ENCODE peak calls at places on chromosomes 12 and 14, in ten cellular contexts. T is choroid plexus epithelial cell, K is GM10248, V is BJ, Z is body of pancreas, U is colonic mucosa, H is GM12865, N is nephron progenitor cell, G is cardiac fibroblast, S is IMR-90. J is an unnamed sample.

GRCh38 chr12:69881771-69882170 is 56.7 kb downstream of the MYRFL start:
- DNase-seq in N (no peak), K (no peak), U (no peak), V (no peak), S (no peak), Z (no peak), G (no peak), H (no peak), T (no peak), J (no peak)

GRCh38 chr14:101235042-101235871 is 326.0 kb upstream of the DIO3 start:
- DNase-seq in K (peak; percentile 48), V (no peak), U (peak; percentile 66), S (peak; percentile 32), N (peak; percentile 80), T (peak; percentile 67), G (peak; percentile 42), H (peak; percentile 11), Z (peak; percentile 71), J (peak; percentile 14)

GRCh38 chr12:62813031-62813829 is 121.7 kb downstream of the PPM1H start:
- DNase-seq in N (peak; percentile 65), Z (peak; percentile 58), U (peak; percentile 41), G (peak; percentile 85), V (no peak), T (peak; percentile 83), H (peak; percentile 79), K (peak; percentile 53), S (peak; percentile 68), J (peak; percentile 80)

GRCh38 chr12:23055004-23055403 is 430.0 kb downstream of the ETNK1 start:
- DNase-seq in G (peak; percentile 3), H (peak; percentile 29), V (no peak), N (peak; percentile 17), K (no peak), S (peak; percentile 7), T (peak; percentile 33), Z (no peak), U (peak; percentile 19), J (peak; percentile 15)

GRCh38 chr12:67735868-67736267 is 87.3 kb downstream of the DYRK2 start:
- DNase-seq in H (no peak), G (no peak), N (no peak), Z (no peak), S (no peak), V (no peak), T (no peak), K (no peak), U (no peak), J (no peak)

GRCh38 chr14:25841226-25841625 is 756.6 kb downstream of the NOVA1 start:
- DNase-seq in G (no peak), V (no peak), N (no peak), H (no peak), Z (no peak), S (no peak), K (no peak), U (no peak), T (no peak), J (peak; percentile 65)

GRCh38 chr14:101476258-101476930 is 84.9 kb upstream of the DIO3 start:
- DNase-seq in V (no peak), N (no peak), G (no peak), U (peak; percentile 57), Z (peak; percentile 74), T (no peak), K (no peak), S (no peak), H (no peak), J (no peak)

GRCh38 chr12:52521175-52521574 is 981 bp upstream of the KRT5 start:
- DNase-seq in S (no peak), V (no peak), Z (peak; percentile 52), T (peak; percentile 25), U (peak; percentile 9), G (no peak), N (no peak), K (no peak), H (no peak), J (no peak)

GRCh38 chr12:93766371-93766770 is 89.2 kb downstream of the CRADD start:
- DNase-seq in T (no peak), V (no peak), Z (no peak), S (no peak), H (no peak), N (no peak), U (no peak), K (no peak), G (no peak), J (no peak)

GRCh38 chr12:128387811-128388422 is 120.9 kb downstream of the TMEM132C start:
- DNase-seq in V (no peak), K (peak; percentile 46), Z (peak; percentile 65), G (peak; percentile 12), U (peak; percentile 46), S (no peak), H (peak; percentile 57), N (peak; percentile 80), T (no peak), J (no peak)

GRCh38 chr12:124336742-124337520 is 42.0 kb downstream of the RFLNA start:
- DNase-seq in U (no peak), N (no peak), Z (no peak), H (no peak), V (no peak), T (no peak), S (no peak), K (no peak), G (no peak), J (no peak)

GRCh38 chr14:79587875-79588274 is 623.4 kb downstream of the DIO2 start:
- DNase-seq in H (peak; percentile 7), T (no peak), S (no peak), Z (no peak), K (no peak), G (no peak), V (no peak), N (no peak), U (no peak), J (no peak)

GRCh38 chr14:30581283-30581625 is 22.3 kb downstream of the G2E3 start:
- DNase-seq in K (no peak), N (no peak), G (no peak), Z (no peak), H (no peak), T (no peak), U (peak; percentile 27), V (no peak), S (no peak), J (no peak)
- TF ChIP-seq CTCF in K (no peak), N (no peak), G (no peak), Z (no peak), H (no peak), T (no peak), U (no peak), V (no peak), S (no peak), J (no peak)

DNA sequence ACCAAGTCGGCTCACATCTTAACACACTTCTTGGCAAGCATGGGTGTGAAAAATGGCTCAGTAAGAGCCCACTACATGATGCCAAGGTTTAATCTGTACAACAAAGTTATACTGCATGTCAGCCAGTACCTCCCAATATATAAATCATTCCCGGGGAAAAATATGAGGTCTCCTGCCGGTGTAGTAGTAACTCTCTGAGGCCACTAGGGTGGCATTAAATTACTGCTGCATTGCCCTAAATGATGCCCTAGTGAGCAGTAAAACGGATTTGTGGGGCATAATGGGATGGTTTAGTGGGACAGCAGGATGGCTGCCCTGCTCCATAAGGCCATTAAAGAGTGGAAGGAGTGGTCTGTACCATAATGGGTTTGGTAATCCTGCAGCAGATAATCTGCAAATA is 267.7 kb downstream of the MED13L start:
- DNase-seq in T (no peak), U (no peak), N (no peak), Z (no peak), K (no peak), H (no peak), S (no peak), G (no peak), V (no peak), J (no peak)
- TF ChIP-seq CTCF in T (peak; percentile 54), U (peak; percentile 15), N (peak; percentile 24), Z (no peak), K (no peak), H (peak; percentile 10), S (peak; percentile 18), G (peak; percentile 40), V (peak; percentile 37), J (peak; percentile 47)

GRCh38 chr14:58640959-58641358 is 3.2 kb downstream of the DACT1 start:
- DNase-seq in S (no peak), G (no peak), K (no peak), H (peak; percentile 43), T (no peak), N (no peak), Z (no peak), U (no peak), V (no peak), J (no peak)

GRCh38 chr14:58639842-58640484 is 2.2 kb downstream of the DACT1 start:
- DNase-seq in H (peak; percentile 59), N (peak; percentile 52), T (peak; percentile 93), Z (no peak), G (peak; percentile 92), V (peak; percentile 66), U (peak; percentile 68), K (peak; percentile 24), S (peak; percentile 86), J (peak; percentile 96)

GRCh38 chr14:58638231-58639205 is 756 bp downstream of the DACT1 start:
- DNase-seq in V (no peak), U (peak; percentile 24), T (peak; percentile 45), K (peak; percentile 39), Z (peak; percentile 18), S (peak; percentile 30), H (peak; percentile 49), G (peak; percentile 42), N (peak; percentile 32), J (peak; percentile 44)

GRCh38 chr14:58643366-58643765 is 5.6 kb downstream of the DACT1 start:
- DNase-seq in G (no peak), N (no peak), K (no peak), T (no peak), S (no peak), U (no peak), V (no peak), H (no peak), Z (no peak), J (no peak)

DNA sequence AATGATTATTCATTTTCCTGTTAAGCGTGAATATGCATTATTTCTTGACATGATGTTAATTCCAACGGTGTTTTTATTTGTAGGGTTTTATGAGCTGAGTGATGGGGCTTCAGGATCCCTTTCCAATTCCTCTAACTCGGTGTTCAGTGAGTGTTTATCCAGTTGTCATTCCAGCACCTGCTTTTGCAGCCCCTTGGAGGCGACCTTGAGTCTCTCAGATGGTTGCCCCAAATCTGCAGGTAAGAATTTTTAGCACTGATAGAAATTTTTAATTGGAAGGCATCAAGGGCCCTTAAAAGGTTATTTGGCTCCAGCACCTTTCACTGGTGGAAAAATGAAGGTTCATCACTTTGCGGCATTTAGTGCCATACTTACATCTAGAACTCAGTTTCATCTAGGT is 3.7 kb downstream of the DACT1 start:
- DNase-seq in S (no peak), T (no peak), Z (no peak), V (no peak), U (no peak), N (no peak), K (no peak), G (no peak), H (no peak), J (no peak)
- TF ChIP-seq CTCF in S (peak; percentile 4), T (peak; percentile 50), Z (no peak), V (no peak), U (no peak), N (no peak), K (no peak), G (peak; percentile 34), H (peak; percentile 3), J (peak; percentile 2)

DNA sequence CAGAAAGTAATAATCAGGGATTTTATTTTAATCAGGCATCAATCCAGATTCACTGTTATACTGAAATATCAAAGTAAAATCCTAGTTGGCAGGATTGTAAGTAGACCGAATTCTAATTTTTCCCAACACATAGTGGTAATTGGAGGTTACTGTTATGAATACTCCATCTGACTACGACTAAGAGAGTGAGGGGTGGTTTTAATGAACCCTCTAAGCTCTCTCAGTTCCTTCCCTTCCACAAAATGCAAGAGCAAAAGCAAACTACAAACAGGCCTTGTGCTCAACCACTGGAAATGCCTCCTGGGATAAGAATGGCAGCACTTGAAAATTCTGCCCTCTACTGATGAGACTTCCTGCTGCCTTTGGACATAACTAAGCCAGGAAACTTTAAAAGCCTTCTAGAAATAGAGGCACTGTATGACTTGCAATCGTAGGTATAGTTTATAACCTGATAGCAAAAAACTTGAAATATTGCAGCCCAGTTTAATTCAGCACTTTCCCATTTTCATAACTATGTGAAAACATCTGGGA is 184.8 kb downstream of the SLC16A7 start:
- DNase-seq in S (peak; percentile 47), U (no peak), G (peak; percentile 72), N (no peak), T (peak; percentile 82), Z (peak; percentile 16), V (no peak), H (peak; percentile 23), K (no peak), J (peak; percentile 72)
- TF ChIP-seq CTCF in S (peak; percentile 32), U (no peak), G (peak; percentile 63), N (peak; percentile 19), T (peak; percentile 76), Z (peak; percentile 9), V (peak; percentile 42), H (peak; percentile 16), K (no peak), J (peak; percentile 67)